ENCODE peak calls at places on chromosome 12, in ten cellular contexts. S is NCI-H1694; C is hypothalamus; B is naive thymus-derived CD4-positive, alpha-beta T cell; K is NAMALWA; T is GM23248; J is amniotic stem cell; R is activated T-cell treated with anti-CD3 and anti-CD28 coated beads, Interleukin-2, amount 50 U/mL, for 72 hours; A is choroid plexus epithelial cell; H is NCI-H2081. L is an unnamed sample.

GRCh38 chr12:131564843-131565242 is 146.0 kb upstream of the SFSWAP start:
- DNase-seq in H (no peak), R (no peak), C (no peak), S (peak; percentile 31), T (no peak), A (no peak), B (no peak), K (no peak), J (no peak), L (no peak)

GRCh38 chr12:25929096-25929637 is 29.3 kb upstream of the RASSF8 start:
- DNase-seq in C (no peak), S (no peak), J (no peak), T (peak; percentile 74), H (no peak), K (no peak), R (no peak), A (no peak), B (no peak), L (no peak)

GRCh38 chr12:70606001-70606400 is 31.2 kb downstream of the PTPRB start:
- DNase-seq in R (no peak), C (no peak), J (no peak), H (no peak), A (peak; percentile 48), B (no peak), S (no peak), K (no peak), T (peak; percentile 54), L (no peak)

GRCh38 chr12:121128908-121129704 is 3.6 kb upstream of the P2RX7 start:
- DNase-seq in R (peak; percentile 84), T (peak; percentile 52), S (no peak), K (peak; percentile 94), J (no peak), H (no peak), C (peak; percentile 97), A (peak; percentile 85), B (peak; percentile 77), L (peak; percentile 89)

GRCh38 chr12:2161478-2161877 is 108.7 kb downstream of the CACNA1C start:
- DNase-seq in K (no peak), S (no peak), R (no peak), B (no peak), J (no peak), T (peak; percentile 33), H (no peak), C (peak; percentile 53), A (no peak), L (no peak)

GRCh38 chr12:7723926-7724325 is 12.7 kb downstream of the DPPA3 start:
- DNase-seq in J (no peak), C (no peak), A (no peak), H (no peak), B (no peak), K (no peak), S (no peak), R (no peak), T (no peak), L (no peak)

GRCh38 chr12:24937553-24938244 is 11.2 kb downstream of the BCAT1 start:
- DNase-seq in R (no peak), A (no peak), S (no peak), K (no peak), T (peak; percentile 57), B (no peak), J (no peak), C (no peak), H (no peak), L (no peak)

GRCh38 chr12:67797316-67797741 is 148.8 kb downstream of the DYRK2 start:
- DNase-seq in J (no peak), K (no peak), C (no peak), A (no peak), T (peak; percentile 29), S (no peak), R (no peak), H (no peak), B (no peak), L (no peak)